ENCODE peak calls at places on chromosomes 6 and 20, in ten cellular contexts. One of them, this sample, is unnamed. For H3K36me3, the result is how much of the 10 kb centered on the place peaks cover.

GRCh38 chr6:23532227-23532626 is 593.8 kb upstream of the NRSN1 start:
- DNase-seq in body of pancreas: no peak
- DNase-seq in CD8-positive, alpha-beta memory T cell: no peak
- DNase-seq in endodermal cell: no peak
- DNase-seq in heart right ventricle: no peak
- DNase-seq in esophagus squamous epithelium: no peak
- DNase-seq in mesenchymal stem cell: no peak
- DNase-seq in uterus: no peak
- DNase-seq in psoas muscle: no peak
- DNase-seq in H1: no peak
- DNase-seq in this sample: no peak

GRCh38 chr6:453152-453551 is 61.6 kb downstream of the IRF4 start:
- DNase-seq in body of pancreas: peak
- DNase-seq in CD8-positive, alpha-beta memory T cell: no peak
- DNase-seq in endodermal cell: peak
- DNase-seq in heart right ventricle: no peak
- DNase-seq in esophagus squamous epithelium: no peak
- DNase-seq in mesenchymal stem cell: no peak
- DNase-seq in uterus: no peak
- DNase-seq in psoas muscle: peak
- DNase-seq in H1: no peak
- DNase-seq in this sample: peak

GRCh38 chr6:23611776-23612381 is 514.1 kb upstream of the NRSN1 start:
- DNase-seq in body of pancreas: no peak
- DNase-seq in CD8-positive, alpha-beta memory T cell: no peak
- DNase-seq in endodermal cell: peak
- DNase-seq in heart right ventricle: no peak
- DNase-seq in esophagus squamous epithelium: no peak
- DNase-seq in mesenchymal stem cell: no peak
- DNase-seq in uterus: no peak
- DNase-seq in psoas muscle: no peak
- DNase-seq in H1: no peak
- DNase-seq in this sample: no peak

GRCh38 chr20:23002276-23002675 is 32.8 kb upstream of the SSTR4 start:
- DNase-seq in body of pancreas: no peak
- DNase-seq in CD8-positive, alpha-beta memory T cell: no peak
- DNase-seq in endodermal cell: no peak
- DNase-seq in heart right ventricle: no peak
- DNase-seq in esophagus squamous epithelium: no peak
- DNase-seq in mesenchymal stem cell: no peak
- DNase-seq in uterus: no peak
- DNase-seq in psoas muscle: no peak
- DNase-seq in H1: no peak
- DNase-seq in this sample: no peak

GRCh38 chr6:21987501-21987957 is 309.3 kb downstream of the PRL start:
- DNase-seq in body of pancreas: peak
- DNase-seq in CD8-positive, alpha-beta memory T cell: no peak
- DNase-seq in endodermal cell: peak
- DNase-seq in heart right ventricle: peak
- DNase-seq in esophagus squamous epithelium: peak
- DNase-seq in mesenchymal stem cell: peak
- DNase-seq in uterus: peak
- DNase-seq in psoas muscle: peak
- DNase-seq in H1: no peak
- DNase-seq in this sample: peak

GRCh38 chr6:44563397-44563796 is 175.9 kb downstream of the CDC5L start:
- DNase-seq in body of pancreas: no peak
- DNase-seq in CD8-positive, alpha-beta memory T cell: no peak
- DNase-seq in endodermal cell: no peak
- DNase-seq in heart right ventricle: peak
- DNase-seq in esophagus squamous epithelium: no peak
- DNase-seq in mesenchymal stem cell: no peak
- DNase-seq in uterus: no peak
- DNase-seq in psoas muscle: no peak
- DNase-seq in H1: no peak
- DNase-seq in this sample: no peak

GRCh38 chr6:62265906-62266305 is 20.1 kb downstream of the KHDRBS2 start:
- DNase-seq in body of pancreas: no peak
- DNase-seq in CD8-positive, alpha-beta memory T cell: no peak
- DNase-seq in endodermal cell: no peak
- DNase-seq in heart right ventricle: no peak
- DNase-seq in esophagus squamous epithelium: no peak
- DNase-seq in mesenchymal stem cell: no peak
- DNase-seq in uterus: no peak
- DNase-seq in psoas muscle: no peak
- DNase-seq in H1: no peak
- DNase-seq in this sample: no peak

GRCh38 chr6:153150400-153150766 is 19.3 kb upstream of the RGS17 start:
- DNase-seq in body of pancreas: no peak
- DNase-seq in CD8-positive, alpha-beta memory T cell: no peak
- DNase-seq in endodermal cell: no peak
- DNase-seq in heart right ventricle: no peak
- DNase-seq in esophagus squamous epithelium: no peak
- DNase-seq in mesenchymal stem cell: no peak
- DNase-seq in uterus: no peak
- DNase-seq in psoas muscle: no peak
- DNase-seq in H1: no peak
- DNase-seq in this sample: no peak

DNA sequence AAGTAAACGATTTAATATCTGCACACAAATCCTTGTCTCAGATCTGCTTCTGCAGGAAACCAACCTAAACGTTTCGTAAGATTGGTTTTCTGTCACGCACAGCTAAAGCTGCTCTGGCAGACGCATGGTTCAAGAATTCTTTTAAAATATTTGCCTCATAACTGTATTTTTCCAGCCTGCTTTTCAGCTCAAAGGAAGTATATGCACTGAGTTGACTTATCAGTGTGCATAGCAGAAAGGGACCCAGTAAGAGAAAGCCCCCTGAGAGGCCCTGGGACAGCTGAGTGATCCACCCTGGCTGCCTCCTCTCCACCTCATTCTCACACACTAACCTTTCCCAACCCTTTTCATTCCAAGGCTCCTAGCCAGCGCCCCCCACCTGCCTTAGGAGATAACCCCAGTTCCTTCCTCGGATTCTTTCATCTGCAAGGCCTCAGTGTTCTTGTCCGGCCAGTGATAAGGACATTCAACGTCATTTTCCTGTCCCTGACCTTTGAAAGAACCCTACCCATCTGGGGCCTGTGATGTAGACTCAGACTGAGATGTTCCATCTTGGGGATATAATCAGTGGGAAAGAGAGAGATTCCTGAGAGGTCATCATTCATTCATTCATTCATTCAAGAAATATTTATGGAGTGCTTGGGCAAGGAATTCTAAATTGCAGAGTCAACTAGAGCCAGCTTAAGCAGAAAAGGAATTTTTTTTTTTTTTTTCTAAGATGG is 22.4 kb upstream of the SLC9A8 start:
- DNase-seq in body of pancreas: no peak
- DNase-seq in CD8-positive, alpha-beta memory T cell: no peak
- DNase-seq in endodermal cell: peak
- DNase-seq in heart right ventricle: peak
- DNase-seq in esophagus squamous epithelium: no peak
- DNase-seq in mesenchymal stem cell: peak
- DNase-seq in uterus: peak
- DNase-seq in psoas muscle: peak
- DNase-seq in H1: no peak
- DNase-seq in this sample: peak
- H3K27ac ChIP-seq in body of pancreas: no peak
- H3K27ac ChIP-seq in CD8-positive, alpha-beta memory T cell: peak
- H3K27ac ChIP-seq in endodermal cell: no peak
- H3K27ac ChIP-seq in heart right ventricle: peak
- H3K27ac ChIP-seq in esophagus squamous epithelium: peak
- H3K27ac ChIP-seq in mesenchymal stem cell: no peak
- H3K27ac ChIP-seq in uterus: peak
- H3K27ac ChIP-seq in psoas muscle: no peak
- H3K27ac ChIP-seq in H1: no peak
- H3K27ac ChIP-seq in this sample: no peak

GRCh38 chr20:31548823-31549512 is 34.7 kb downstream of the HM13 start:
- DNase-seq in body of pancreas: no peak
- DNase-seq in CD8-positive, alpha-beta memory T cell: no peak
- DNase-seq in endodermal cell: no peak
- DNase-seq in heart right ventricle: no peak
- DNase-seq in esophagus squamous epithelium: no peak
- DNase-seq in mesenchymal stem cell: no peak
- DNase-seq in uterus: no peak
- DNase-seq in psoas muscle: no peak
- DNase-seq in H1: no peak
- DNase-seq in this sample: peak

GRCh38 chr20:31547720-31548298 is 33.6 kb downstream of the HM13 start:
- DNase-seq in body of pancreas: no peak
- DNase-seq in CD8-positive, alpha-beta memory T cell: no peak
- DNase-seq in endodermal cell: no peak
- DNase-seq in heart right ventricle: no peak
- DNase-seq in esophagus squamous epithelium: no peak
- DNase-seq in mesenchymal stem cell: no peak
- DNase-seq in uterus: no peak
- DNase-seq in psoas muscle: no peak
- DNase-seq in H1: no peak
- DNase-seq in this sample: no peak

GRCh38 chr20:31549513-31549880 is 35.3 kb downstream of the HM13 start:
- DNase-seq in body of pancreas: no peak
- DNase-seq in CD8-positive, alpha-beta memory T cell: no peak
- DNase-seq in endodermal cell: no peak
- DNase-seq in heart right ventricle: no peak
- DNase-seq in esophagus squamous epithelium: no peak
- DNase-seq in mesenchymal stem cell: no peak
- DNase-seq in uterus: no peak
- DNase-seq in psoas muscle: no peak
- DNase-seq in H1: no peak
- DNase-seq in this sample: peak

GRCh38 chr20:31544600-31544999 is 30.4 kb downstream of the HM13 start:
- DNase-seq in body of pancreas: no peak
- DNase-seq in CD8-positive, alpha-beta memory T cell: no peak
- DNase-seq in endodermal cell: no peak
- DNase-seq in heart right ventricle: no peak
- DNase-seq in esophagus squamous epithelium: no peak
- DNase-seq in mesenchymal stem cell: no peak
- DNase-seq in uterus: no peak
- DNase-seq in psoas muscle: no peak
- DNase-seq in H1: no peak
- DNase-seq in this sample: no peak

GRCh38 chr20:31547017-31547675 is 32.9 kb downstream of the HM13 start:
- DNase-seq in body of pancreas: peak
- DNase-seq in CD8-positive, alpha-beta memory T cell: peak
- DNase-seq in endodermal cell: peak
- DNase-seq in heart right ventricle: peak
- DNase-seq in esophagus squamous epithelium: peak
- DNase-seq in mesenchymal stem cell: peak
- DNase-seq in uterus: peak
- DNase-seq in psoas muscle: peak
- DNase-seq in H1: no peak
- DNase-seq in this sample: peak
- H3K36me3 ChIP-seq in body of pancreas: under half
- H3K36me3 ChIP-seq in CD8-positive, alpha-beta memory T cell: under half
- H3K36me3 ChIP-seq in endodermal cell: half or more
- H3K36me3 ChIP-seq in heart right ventricle: under half
- H3K36me3 ChIP-seq in esophagus squamous epithelium: under half
- H3K36me3 ChIP-seq in mesenchymal stem cell: under half
- H3K36me3 ChIP-seq in uterus: under half
- H3K36me3 ChIP-seq in psoas muscle: under half
- H3K36me3 ChIP-seq in H1: under half
- H3K36me3 ChIP-seq in this sample: under half

GRCh38 chr20:1330075-1330830 is 1.3 kb upstream of the SDCBP2 start:
- DNase-seq in body of pancreas: peak
- DNase-seq in CD8-positive, alpha-beta memory T cell: peak
- DNase-seq in endodermal cell: peak
- DNase-seq in heart right ventricle: peak
- DNase-seq in esophagus squamous epithelium: no peak
- DNase-seq in mesenchymal stem cell: no peak
- DNase-seq in uterus: peak
- DNase-seq in psoas muscle: peak
- DNase-seq in H1: no peak
- DNase-seq in this sample: no peak

GRCh38 chr20:1331101-1331500 is 2.2 kb upstream of the SDCBP2 start:
- DNase-seq in body of pancreas: no peak
- DNase-seq in CD8-positive, alpha-beta memory T cell: no peak
- DNase-seq in endodermal cell: peak
- DNase-seq in heart right ventricle: no peak
- DNase-seq in esophagus squamous epithelium: no peak
- DNase-seq in mesenchymal stem cell: no peak
- DNase-seq in uterus: no peak
- DNase-seq in psoas muscle: no peak
- DNase-seq in H1: no peak
- DNase-seq in this sample: no peak

GRCh38 chr20:1327827-1328679 is 886 bp downstream of the SDCBP2 start:
- DNase-seq in body of pancreas: peak
- DNase-seq in CD8-positive, alpha-beta memory T cell: no peak
- DNase-seq in endodermal cell: peak
- DNase-seq in heart right ventricle: peak
- DNase-seq in esophagus squamous epithelium: no peak
- DNase-seq in mesenchymal stem cell: no peak
- DNase-seq in uterus: peak
- DNase-seq in psoas muscle: no peak
- DNase-seq in H1: no peak
- DNase-seq in this sample: no peak

GRCh38 chr20:1327241-1327653 is 1.7 kb downstream of the SDCBP2 start:
- DNase-seq in body of pancreas: peak
- DNase-seq in CD8-positive, alpha-beta memory T cell: no peak
- DNase-seq in endodermal cell: peak
- DNase-seq in heart right ventricle: peak
- DNase-seq in esophagus squamous epithelium: no peak
- DNase-seq in mesenchymal stem cell: peak
- DNase-seq in uterus: peak
- DNase-seq in psoas muscle: peak
- DNase-seq in H1: no peak
- DNase-seq in this sample: no peak

DNA sequence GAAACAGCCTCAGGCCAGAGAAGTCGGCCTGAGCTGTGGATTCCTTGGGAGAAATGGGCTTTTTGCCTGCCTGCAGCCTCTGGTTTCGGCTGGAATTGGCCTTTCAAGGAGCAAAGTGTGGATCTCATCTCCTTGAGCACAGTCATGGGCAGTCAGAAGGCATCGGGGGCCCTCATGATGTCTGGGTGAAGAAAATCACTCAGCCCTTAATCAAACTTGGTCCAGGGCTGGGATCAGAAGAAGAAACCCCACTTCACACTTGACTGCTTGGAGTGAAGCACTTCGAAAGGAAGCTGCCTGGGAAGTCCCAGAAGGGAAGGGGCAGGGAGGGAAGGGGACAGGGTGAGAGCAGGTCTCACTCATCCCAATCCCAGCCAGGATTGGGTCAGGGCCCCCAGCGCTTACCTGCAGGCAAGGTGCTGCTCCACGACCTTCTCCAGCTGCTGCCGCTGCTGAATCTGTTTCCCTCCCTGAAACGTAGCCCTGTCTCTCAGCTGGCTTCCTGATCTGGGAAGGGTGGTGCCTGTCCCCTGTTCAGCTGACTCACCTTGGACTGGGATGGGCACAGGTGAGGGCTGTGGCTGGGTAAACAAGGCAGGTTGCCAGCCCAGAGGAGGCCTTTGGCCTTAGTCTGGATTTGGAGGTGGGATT is at the start of gene SDCBP2:
- DNase-seq in body of pancreas: peak
- DNase-seq in CD8-positive, alpha-beta memory T cell: no peak
- DNase-seq in endodermal cell: peak
- DNase-seq in heart right ventricle: peak
- DNase-seq in esophagus squamous epithelium: no peak
- DNase-seq in mesenchymal stem cell: no peak
- DNase-seq in uterus: no peak
- DNase-seq in psoas muscle: no peak
- DNase-seq in H1: no peak
- DNase-seq in this sample: peak
- H3K27ac ChIP-seq in body of pancreas: peak
- H3K27ac ChIP-seq in CD8-positive, alpha-beta memory T cell: no peak
- H3K27ac ChIP-seq in endodermal cell: no peak
- H3K27ac ChIP-seq in heart right ventricle: peak
- H3K27ac ChIP-seq in esophagus squamous epithelium: peak
- H3K27ac ChIP-seq in mesenchymal stem cell: no peak
- H3K27ac ChIP-seq in uterus: peak
- H3K27ac ChIP-seq in psoas muscle: peak
- H3K27ac ChIP-seq in H1: no peak
- H3K27ac ChIP-seq in this sample: peak

DNA sequence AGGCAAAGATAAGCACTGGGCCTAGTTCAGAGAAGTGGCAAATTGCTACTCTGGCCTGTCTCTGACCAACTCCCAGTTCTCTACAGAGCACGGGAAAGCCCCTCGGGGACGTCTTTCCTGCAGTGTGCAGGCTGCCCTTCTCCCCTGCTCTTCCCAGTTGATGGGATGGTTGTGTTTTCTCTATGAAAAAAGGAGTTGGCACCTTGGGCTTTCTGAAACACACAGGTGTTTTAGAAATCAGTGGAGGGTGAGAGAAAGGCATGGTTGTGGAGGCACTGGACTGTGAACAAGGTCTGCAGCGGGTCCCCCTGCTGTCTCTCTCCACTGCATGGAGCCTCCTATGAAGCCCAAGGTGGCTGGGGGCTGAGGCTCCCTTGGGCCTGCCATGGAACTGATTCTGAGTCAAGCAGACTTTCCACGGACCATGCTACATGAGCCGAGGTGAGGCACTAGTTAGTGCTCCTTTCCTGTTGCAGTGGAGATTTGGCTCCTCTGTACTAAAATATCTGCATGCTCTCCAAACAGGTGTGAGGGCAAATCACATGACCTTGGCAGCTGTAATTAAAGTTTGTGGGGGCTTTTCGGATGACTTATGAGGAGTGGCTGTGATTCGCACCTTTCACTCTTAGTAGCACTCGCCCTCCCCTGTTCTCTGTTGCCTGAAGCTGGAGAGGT is 16.3 kb downstream of the GTSF1L start:
- DNase-seq in body of pancreas: no peak
- DNase-seq in CD8-positive, alpha-beta memory T cell: no peak
- DNase-seq in endodermal cell: no peak
- DNase-seq in heart right ventricle: no peak
- DNase-seq in esophagus squamous epithelium: no peak
- DNase-seq in mesenchymal stem cell: no peak
- DNase-seq in uterus: no peak
- DNase-seq in psoas muscle: no peak
- DNase-seq in H1: no peak
- DNase-seq in this sample: no peak
- H3K36me3 ChIP-seq in body of pancreas: under half
- H3K36me3 ChIP-seq in CD8-positive, alpha-beta memory T cell: under half
- H3K36me3 ChIP-seq in endodermal cell: half or more
- H3K36me3 ChIP-seq in heart right ventricle: under half
- H3K36me3 ChIP-seq in esophagus squamous epithelium: under half
- H3K36me3 ChIP-seq in mesenchymal stem cell: under half
- H3K36me3 ChIP-seq in uterus: under half
- H3K36me3 ChIP-seq in psoas muscle: under half
- H3K36me3 ChIP-seq in H1: half or more
- H3K36me3 ChIP-seq in this sample: under half

This sample was measured in kidney.